ENCODE peak calls at places on chromosomes 1 and 21, in seven cellular contexts. A is brain microvascular endothelial cell; B is naive thymus-derived CD4-positive, alpha-beta T cell; U is mesenchymal stem cell; M is breast epithelium; X is dorsolateral prefrontal cortex; K is psoas muscle. Q is an unnamed sample.
A peak's percentile ranks its signal among the peaks of the same experiment; 100 is the strongest.

GRCh38 chr21:45849651-45850050 is 131.9 kb upstream of the COL6A1 start:
- DNase-seq in A (no peak), B (no peak), U (no peak), M (no peak), X (no peak), K (no peak), Q (no peak)

GRCh38 chr1:77282866-77283539 is 1.2 kb downstream of the AK5 start:
- DNase-seq in A (no peak), B (no peak), U (peak; percentile 35), M (no peak), X (peak; percentile 49), K (peak; percentile 12), Q (no peak)

GRCh38 chr1:227942021-227942715 is 5.6 kb downstream of the WNT9A start:
- DNase-seq in A (no peak), B (no peak), U (no peak), M (no peak), X (peak; percentile 29), K (no peak), Q (no peak)

GRCh38 chr1:59360170-59360569 is 63.3 kb downstream of the FGGY start:
- DNase-seq in A (peak; percentile 67), B (no peak), U (peak; percentile 31), M (peak; percentile 69), X (no peak), K (peak; percentile 66), Q (peak; percentile 20)

GRCh38 chr1:94095112-94095637 is 25.8 kb downstream of the ABCA4 start:
- DNase-seq in A (peak; percentile 99), B (no peak), U (peak; percentile 43), M (peak; percentile 34), X (peak; percentile 61), K (peak; percentile 82), Q (peak; percentile 81)

GRCh38 chr1:41500781-41501518 is 16.5 kb upstream of the EDN2 start:
- DNase-seq in A (peak; percentile 34), B (no peak), U (no peak), M (no peak), X (no peak), K (no peak), Q (no peak)

GRCh38 chr1:66739401-66740157 is 12.7 kb upstream of the DYNLT5 start:
- DNase-seq in A (no peak), B (no peak), U (peak; percentile 63), M (no peak), X (no peak), K (no peak), Q (no peak)

GRCh38 chr1:161817155-161817730 is 51.1 kb downstream of the ATF6 start:
- DNase-seq in A (no peak), B (no peak), U (peak; percentile 10), M (no peak), X (no peak), K (no peak), Q (no peak)

GRCh38 chr1:10402729-10403274 is 3.9 kb downstream of the PGD start:
- DNase-seq in A (peak; percentile 72), B (no peak), U (peak; percentile 59), M (no peak), X (no peak), K (no peak), Q (peak; percentile 42)

GRCh38 chr1:110148961-110149360 is 1.3 kb upstream of the SLC6A17 start:
- DNase-seq in A (no peak), B (no peak), U (no peak), M (no peak), X (no peak), K (no peak), Q (no peak)

GRCh38 chr1:195894411-195894810 is 713.8 kb downstream of the KCNT2 start:
- DNase-seq in A (no peak), B (no peak), U (no peak), M (peak; percentile 18), X (no peak), K (no peak), Q (no peak)

GRCh38 chr1:6601865-6602668 is 602 bp downstream of the KLHL21 start:
- DNase-seq in A (no peak), B (no peak), U (peak; percentile 72), M (no peak), X (peak; percentile 53), K (peak; percentile 64), Q (no peak)

GRCh38 chr1:247906504-247907047 is 11.2 kb downstream of the OR2W3 start:
- DNase-seq in A (no peak), B (no peak), U (peak; percentile 1), M (no peak), X (no peak), K (no peak), Q (no peak)
- H3K4me3 ChIP-seq in A (peak overlapping the region; percentile 9), B (peak overlapping the region; percentile 36), U (peak overlapping the region; percentile 47), M (peak overlapping the region; percentile 60), X (no peak overlapping the region), K (peak overlapping the region; percentile 1), Q (no peak overlapping the region)

DNA sequence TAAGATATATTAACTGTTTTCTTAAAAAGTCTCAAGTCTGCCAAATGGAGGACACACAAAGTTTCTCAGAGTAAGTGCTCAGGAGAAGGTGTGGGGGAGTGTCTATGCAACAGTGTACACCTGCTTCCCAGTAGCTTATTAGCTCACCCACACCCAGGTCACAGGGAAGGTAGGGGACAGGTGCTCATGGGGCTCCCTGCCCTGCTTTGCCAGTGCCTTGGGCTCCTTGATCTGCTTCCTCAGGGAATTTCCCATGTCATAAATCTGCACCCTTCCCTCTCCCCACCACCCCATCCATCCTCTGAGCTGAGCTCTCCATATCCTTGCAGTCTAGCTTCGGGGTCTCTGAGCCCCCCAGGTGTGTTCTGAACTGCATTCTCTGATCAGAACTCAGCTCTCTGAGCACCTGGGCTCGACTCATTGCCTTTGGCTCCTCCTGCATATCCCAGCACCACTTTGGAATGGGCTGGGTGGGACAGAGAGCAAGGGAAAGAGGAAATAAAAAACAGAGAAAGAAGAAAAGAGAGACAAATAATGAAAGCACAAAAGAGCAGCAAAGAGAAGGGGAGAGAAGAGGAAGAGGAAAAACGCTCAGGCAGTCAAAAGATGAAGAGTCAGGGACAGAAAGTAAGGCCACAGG is 87.0 kb upstream of the ATP1B1 start:
- DNase-seq in A (no peak), B (no peak), U (no peak), M (no peak), X (no peak), K (no peak), Q (no peak)
- H3K27me3 ChIP-seq in A (no peaks in the 10 kb centered on the region), B (no peaks in the 10 kb centered on the region), U (no peaks in the 10 kb centered on the region), M (no peaks in the 10 kb centered on the region), X (no peaks in the 10 kb centered on the region), K (no peaks in the 10 kb centered on the region), Q (no peaks in the 10 kb centered on the region)

GRCh38 chr21:38352536-38353219 is 95.9 kb downstream of the KCNJ15 start:
- DNase-seq in A (peak; percentile 68), B (peak; percentile 18), U (peak; percentile 71), M (peak; percentile 30), X (no peak), K (peak; percentile 40), Q (peak; percentile 58)
- H3K27ac ChIP-seq in A (peak overlapping the region; percentile 87), B (no peak overlapping the region), U (peak overlapping the region; percentile 83), M (no peak overlapping the region), X (no peak overlapping the region), K (no peak overlapping the region), Q (peak overlapping the region; percentile 75)

DNA sequence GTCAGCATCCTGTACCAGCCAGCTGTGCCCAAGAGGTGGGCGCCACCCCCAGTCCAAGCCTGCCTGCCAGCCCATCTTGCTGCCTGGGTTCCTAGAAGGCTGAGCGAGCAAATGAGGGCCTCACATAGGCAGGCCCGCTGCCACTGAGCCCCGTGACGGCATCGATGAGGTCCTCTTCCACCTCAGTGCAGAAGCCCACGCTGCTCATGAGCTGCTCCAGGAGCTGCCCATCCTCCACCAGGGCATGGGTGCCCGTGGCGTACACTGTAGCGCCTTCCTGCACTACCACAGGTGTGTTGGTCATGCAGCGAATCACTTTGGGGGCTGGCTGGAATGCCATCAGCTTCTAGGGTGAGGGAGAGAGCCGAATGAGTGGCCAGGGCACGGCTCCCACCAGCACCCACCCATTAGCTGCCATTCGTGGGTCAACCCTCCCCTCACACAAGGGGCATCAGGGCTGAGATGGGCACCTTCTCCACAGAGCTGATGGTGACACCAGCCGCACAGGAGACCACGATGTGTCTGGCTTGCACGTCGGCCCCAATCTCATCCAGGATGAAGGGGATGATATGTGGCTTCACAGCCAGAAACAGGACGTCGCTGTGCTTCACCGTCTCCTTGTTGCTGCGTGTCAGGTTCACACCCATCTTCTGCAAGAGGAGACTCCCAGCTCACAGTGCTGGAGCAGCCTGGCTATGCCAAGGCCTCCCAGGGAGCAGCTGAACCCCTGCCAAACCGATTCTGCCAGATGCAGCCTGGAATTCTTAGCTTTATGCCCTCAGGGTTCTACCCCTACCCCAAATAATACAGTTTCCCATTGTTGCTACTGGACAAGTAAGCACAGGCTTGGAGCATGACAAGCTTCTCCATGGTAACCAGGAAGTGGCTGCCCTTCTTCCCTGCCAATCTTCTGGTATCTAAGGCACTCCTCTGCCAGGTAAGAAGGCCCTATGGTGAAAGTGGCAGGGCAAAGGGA is 2.0 kb downstream of the PYCR2 start:
- DNase-seq in A (no peak), B (no peak), U (no peak), M (peak; percentile 64), X (no peak), K (no peak), Q (no peak)
- H3K4me3 ChIP-seq in A (no peak overlapping the region), B (no peak overlapping the region), U (no peak overlapping the region), M (no peak overlapping the region), X (no peak overlapping the region), K (no peak overlapping the region), Q (no peak overlapping the region)

DNA sequence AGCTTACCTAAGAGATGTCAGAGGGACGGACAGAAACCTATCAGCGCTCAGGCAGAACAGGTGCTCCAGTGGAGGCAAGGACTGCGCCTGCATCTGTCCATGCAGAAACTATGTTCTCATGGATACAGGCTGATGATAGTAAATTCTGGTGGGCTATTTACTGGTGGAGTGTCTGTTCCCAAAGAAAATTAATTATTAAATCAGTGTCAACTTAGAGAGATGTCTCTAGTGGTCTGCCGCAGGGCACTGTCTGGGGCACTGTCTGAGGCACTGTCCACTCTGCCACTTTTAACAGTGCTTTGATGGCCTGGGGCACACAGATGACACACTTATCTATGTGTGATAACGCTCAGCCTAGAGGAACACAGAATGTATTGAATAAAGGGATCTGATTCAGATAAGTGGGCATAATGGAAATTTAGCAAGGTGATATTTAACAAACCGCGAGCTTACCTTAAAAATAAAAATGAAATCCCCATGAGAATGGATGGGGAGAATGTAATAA is 148.0 kb downstream of the RGS7 start:
- DNase-seq in A (no peak), B (no peak), U (no peak), M (no peak), X (no peak), K (no peak), Q (no peak)
- H3K27me3 ChIP-seq in A (no peaks in the 10 kb centered on the region), B (no peaks in the 10 kb centered on the region), U (no peaks in the 10 kb centered on the region), M (no peaks in the 10 kb centered on the region), X (no peaks in the 10 kb centered on the region), K (no peaks in the 10 kb centered on the region), Q (no peaks in the 10 kb centered on the region)

GRCh38 chr1:155003766-155004351 is 1.3 kb downstream of the ZBTB7B start:
- DNase-seq in A (no peak), B (no peak), U (peak; percentile 58), M (no peak), X (no peak), K (peak; percentile 86), Q (no peak)
- H3K27ac ChIP-seq in A (peak overlapping the region; percentile 19), B (peak overlapping the region; percentile 83), U (peak overlapping the region; percentile 87), M (peak overlapping the region; percentile 98), X (peak overlapping the region; percentile 99), K (peak overlapping the region; percentile 94), Q (peak overlapping the region; percentile 70)

GRCh38 chr1:11731719-11732283 is 4.1 kb upstream of the AGTRAP start:
- DNase-seq in A (peak; percentile 48), B (no peak), U (peak; percentile 87), M (peak; percentile 58), X (peak; percentile 89), K (peak; percentile 82), Q (peak; percentile 37)
- H3K4me3 ChIP-seq in A (no peak overlapping the region), B (peak overlapping the region; percentile 12), U (peak overlapping the region; percentile 72), M (peak overlapping the region; percentile 63), X (peak overlapping the region; percentile 29), K (peak overlapping the region; percentile 17), Q (peak overlapping the region; percentile 63)